ENCODE peak calls at places on chromosomes 11 and 22, in nine cellular contexts. One of them, this sample, is unnamed.

GRCh38 chr22:24867327-24868022 is 61.5 kb downstream of the SGSM1 start:
- DNase-seq in lower lobe of right lung: no peak
- DNase-seq in BJ: no peak
- DNase-seq in endodermal cell: no peak
- DNase-seq in RWPE2: no peak
- DNase-seq in tibial artery: no peak
- DNase-seq in bronchial epithelial cell: no peak
- DNase-seq in AG10803: no peak
- DNase-seq in heart left ventricle: no peak
- DNase-seq in this sample: no peak

GRCh38 chr11:44568358-44568705 is 2.9 kb downstream of the CD82 start:
- DNase-seq in lower lobe of right lung: no peak
- DNase-seq in BJ: no peak
- DNase-seq in endodermal cell: no peak
- DNase-seq in RWPE2: peak; percentile 25
- DNase-seq in tibial artery: no peak
- DNase-seq in bronchial epithelial cell: no peak
- DNase-seq in AG10803: no peak
- DNase-seq in heart left ventricle: no peak
- DNase-seq in this sample: no peak

GRCh38 chr11:58674609-58675008 is 52.1 kb downstream of the CNTF start:
- DNase-seq in lower lobe of right lung: no peak
- DNase-seq in BJ: no peak
- DNase-seq in endodermal cell: no peak
- DNase-seq in RWPE2: no peak
- DNase-seq in tibial artery: no peak
- DNase-seq in bronchial epithelial cell: no peak
- DNase-seq in AG10803: no peak
- DNase-seq in heart left ventricle: no peak
- DNase-seq in this sample: no peak

GRCh38 chr22:44691796-44692661 is 10.0 kb upstream of the PRR5 start:
- DNase-seq in lower lobe of right lung: no peak
- DNase-seq in BJ: no peak
- DNase-seq in endodermal cell: no peak
- DNase-seq in RWPE2: no peak
- DNase-seq in tibial artery: no peak
- DNase-seq in bronchial epithelial cell: peak; percentile 54
- DNase-seq in AG10803: no peak
- DNase-seq in heart left ventricle: no peak
- DNase-seq in this sample: no peak

GRCh38 chr22:49170053-49170452 is 657.6 kb downstream of the BRD1 start:
- DNase-seq in lower lobe of right lung: no peak
- DNase-seq in BJ: no peak
- DNase-seq in endodermal cell: peak; percentile 71
- DNase-seq in RWPE2: no peak
- DNase-seq in tibial artery: no peak
- DNase-seq in bronchial epithelial cell: no peak
- DNase-seq in AG10803: no peak
- DNase-seq in heart left ventricle: no peak
- DNase-seq in this sample: no peak

GRCh38 chr22:39388261-39389011 is 11.1 kb upstream of the TAB1 start:
- DNase-seq in lower lobe of right lung: peak; percentile 85
- DNase-seq in BJ: peak; percentile 27
- DNase-seq in endodermal cell: peak; percentile 98
- DNase-seq in RWPE2: peak; percentile 84
- DNase-seq in tibial artery: peak; percentile 83
- DNase-seq in bronchial epithelial cell: peak; percentile 46
- DNase-seq in AG10803: peak; percentile 61
- DNase-seq in heart left ventricle: peak; percentile 84
- DNase-seq in this sample: peak; percentile 76

GRCh38 chr11:106724293-106724892 is 293.9 kb downstream of the GUCY1A2 start:
- DNase-seq in lower lobe of right lung: no peak
- DNase-seq in BJ: no peak
- DNase-seq in endodermal cell: no peak
- DNase-seq in RWPE2: no peak
- DNase-seq in tibial artery: no peak
- DNase-seq in bronchial epithelial cell: peak; percentile 60
- DNase-seq in AG10803: no peak
- DNase-seq in heart left ventricle: no peak
- DNase-seq in this sample: peak; percentile 49

GRCh38 chr22:19597399-19597735 is 73.2 kb upstream of the CLDN5 start:
- DNase-seq in lower lobe of right lung: no peak
- DNase-seq in BJ: no peak
- DNase-seq in endodermal cell: no peak
- DNase-seq in RWPE2: no peak
- DNase-seq in tibial artery: no peak
- DNase-seq in bronchial epithelial cell: no peak
- DNase-seq in AG10803: no peak
- DNase-seq in heart left ventricle: no peak
- DNase-seq in this sample: no peak

GRCh38 chr11:47981667-47982404 is 1.5 kb downstream of the PTPRJ start:
- DNase-seq in lower lobe of right lung: peak; percentile 68
- DNase-seq in BJ: no peak
- DNase-seq in endodermal cell: no peak
- DNase-seq in RWPE2: no peak
- DNase-seq in tibial artery: no peak
- DNase-seq in bronchial epithelial cell: no peak
- DNase-seq in AG10803: no peak
- DNase-seq in heart left ventricle: no peak
- DNase-seq in this sample: no peak

GRCh38 chr11:30487200-30487898 is 98.8 kb downstream of the MPPED2 start:
- DNase-seq in lower lobe of right lung: peak; percentile 45
- DNase-seq in BJ: no peak
- DNase-seq in endodermal cell: no peak
- DNase-seq in RWPE2: no peak
- DNase-seq in tibial artery: peak; percentile 65
- DNase-seq in bronchial epithelial cell: peak; percentile 55
- DNase-seq in AG10803: no peak
- DNase-seq in heart left ventricle: no peak
- DNase-seq in this sample: no peak

GRCh38 chr22:19375435-19375834 is 56.1 kb downstream of the HIRA start:
- DNase-seq in lower lobe of right lung: no peak
- DNase-seq in BJ: no peak
- DNase-seq in endodermal cell: no peak
- DNase-seq in RWPE2: peak; percentile 36
- DNase-seq in tibial artery: no peak
- DNase-seq in bronchial epithelial cell: no peak
- DNase-seq in AG10803: no peak
- DNase-seq in heart left ventricle: no peak
- DNase-seq in this sample: no peak

GRCh38 chr11:269146-269890 is 8.9 kb upstream of the NLRP6 start:
- DNase-seq in lower lobe of right lung: no peak
- DNase-seq in BJ: no peak
- DNase-seq in endodermal cell: no peak
- DNase-seq in RWPE2: no peak
- DNase-seq in tibial artery: peak; percentile 60
- DNase-seq in bronchial epithelial cell: peak; percentile 45
- DNase-seq in AG10803: peak; percentile 56
- DNase-seq in heart left ventricle: no peak
- DNase-seq in this sample: peak; percentile 10

GRCh38 chr11:102267602-102268001 is 49.7 kb upstream of the BIRC3 start:
- DNase-seq in lower lobe of right lung: no peak
- DNase-seq in BJ: no peak
- DNase-seq in endodermal cell: no peak
- DNase-seq in RWPE2: no peak
- DNase-seq in tibial artery: no peak
- DNase-seq in bronchial epithelial cell: peak; percentile 70
- DNase-seq in AG10803: peak; percentile 61
- DNase-seq in heart left ventricle: no peak
- DNase-seq in this sample: peak; percentile 84
- H3K4me3 ChIP-seq in lower lobe of right lung: peak overlapping the region; percentile 50
- H3K4me3 ChIP-seq in BJ: peak overlapping the region; percentile 20
- H3K4me3 ChIP-seq in endodermal cell: no peak overlapping the region
- H3K4me3 ChIP-seq in RWPE2: peak overlapping the region; percentile 21
- H3K4me3 ChIP-seq in tibial artery: peak overlapping the region; percentile 66
- H3K4me3 ChIP-seq in bronchial epithelial cell: peak overlapping the region; percentile 41
- H3K4me3 ChIP-seq in AG10803: peak overlapping the region; percentile 72
- H3K4me3 ChIP-seq in heart left ventricle: no peak overlapping the region
- H3K4me3 ChIP-seq in this sample: peak overlapping the region; percentile 57

GRCh38 chr11:84795698-84796097 is 831.4 kb downstream of the DLG2 start:
- DNase-seq in lower lobe of right lung: peak; percentile 36
- DNase-seq in BJ: no peak
- DNase-seq in endodermal cell: no peak
- DNase-seq in RWPE2: no peak
- DNase-seq in tibial artery: no peak
- DNase-seq in bronchial epithelial cell: no peak
- DNase-seq in AG10803: no peak
- DNase-seq in heart left ventricle: no peak
- DNase-seq in this sample: no peak

GRCh38 chr11:84804026-84804425 is 823.1 kb downstream of the DLG2 start:
- DNase-seq in lower lobe of right lung: no peak
- DNase-seq in BJ: no peak
- DNase-seq in endodermal cell: no peak
- DNase-seq in RWPE2: no peak
- DNase-seq in tibial artery: no peak
- DNase-seq in bronchial epithelial cell: no peak
- DNase-seq in AG10803: no peak
- DNase-seq in heart left ventricle: no peak
- DNase-seq in this sample: no peak

GRCh38 chr11:84794663-84795443 is 832.3 kb downstream of the DLG2 start:
- DNase-seq in lower lobe of right lung: no peak
- DNase-seq in BJ: no peak
- DNase-seq in endodermal cell: no peak
- DNase-seq in RWPE2: no peak
- DNase-seq in tibial artery: no peak
- DNase-seq in bronchial epithelial cell: no peak
- DNase-seq in AG10803: no peak
- DNase-seq in heart left ventricle: no peak
- DNase-seq in this sample: no peak

GRCh38 chr11:84806354-84806753 is 820.8 kb downstream of the DLG2 start:
- DNase-seq in lower lobe of right lung: no peak
- DNase-seq in BJ: no peak
- DNase-seq in endodermal cell: no peak
- DNase-seq in RWPE2: no peak
- DNase-seq in tibial artery: no peak
- DNase-seq in bronchial epithelial cell: no peak
- DNase-seq in AG10803: no peak
- DNase-seq in heart left ventricle: no peak
- DNase-seq in this sample: no peak

DNA sequence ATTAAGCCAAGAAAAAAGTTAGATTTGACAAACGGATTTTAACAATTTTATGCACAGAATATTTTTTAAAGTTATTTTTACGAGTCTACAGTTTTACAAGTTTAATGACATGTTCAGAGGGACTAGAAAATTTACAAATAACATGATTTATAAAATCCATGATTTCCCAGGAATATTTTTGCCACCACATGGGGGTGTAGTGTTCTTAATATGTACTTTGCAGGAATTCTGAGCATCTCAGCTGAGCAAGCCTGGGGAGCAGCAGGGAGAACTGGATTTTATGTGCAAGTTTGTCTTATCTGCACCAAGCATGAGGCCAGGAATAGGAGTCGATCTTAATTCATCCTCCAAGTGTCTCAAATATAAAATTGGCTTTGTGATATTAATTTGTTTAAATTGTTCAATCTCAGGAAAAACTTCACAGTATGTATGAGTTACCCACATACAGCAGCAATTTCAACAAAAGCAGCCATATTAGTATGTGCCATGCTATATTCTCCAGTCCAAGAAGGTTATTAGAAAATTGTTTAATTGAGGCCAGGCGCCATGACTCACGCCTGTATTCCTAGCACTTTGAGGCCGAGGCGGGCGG is 826.3 kb downstream of the DLG2 start:
- DNase-seq in lower lobe of right lung: no peak
- DNase-seq in BJ: no peak
- DNase-seq in endodermal cell: no peak
- DNase-seq in RWPE2: no peak
- DNase-seq in tibial artery: no peak
- DNase-seq in bronchial epithelial cell: peak; percentile 39
- DNase-seq in AG10803: peak; percentile 66
- DNase-seq in heart left ventricle: no peak
- DNase-seq in this sample: peak; percentile 59
- TF ChIP-seq CTCF in lower lobe of right lung: no peak
- TF ChIP-seq CTCF in BJ: peak; percentile 39
- TF ChIP-seq CTCF in endodermal cell: peak; percentile 71
- TF ChIP-seq CTCF in RWPE2: peak; percentile 75
- TF ChIP-seq CTCF in tibial artery: peak; percentile 26
- TF ChIP-seq CTCF in bronchial epithelial cell: peak; percentile 18
- TF ChIP-seq CTCF in AG10803: peak; percentile 75
- TF ChIP-seq CTCF in heart left ventricle: no peak
- TF ChIP-seq CTCF in this sample: peak; percentile 44

DNA sequence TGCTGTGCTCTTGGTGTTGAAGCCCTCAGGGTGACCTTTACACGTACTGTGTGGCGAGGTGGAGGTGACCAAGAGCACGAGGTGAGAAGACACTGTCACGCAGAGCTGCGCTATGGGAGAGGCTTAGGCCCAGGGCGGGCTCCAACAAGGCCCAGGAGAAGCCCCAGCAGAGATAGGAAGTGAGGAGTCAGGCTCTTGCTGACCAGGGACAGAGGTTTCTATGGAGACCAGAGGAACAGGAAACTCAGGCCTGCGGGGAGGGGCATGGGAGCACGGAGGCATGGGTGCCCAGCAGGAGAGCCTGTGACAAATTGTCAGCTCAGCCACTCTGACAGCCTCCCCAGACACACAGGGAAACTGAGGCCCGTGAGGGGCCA is 15.8 kb downstream of the DGKZ start:
- DNase-seq in lower lobe of right lung: peak; percentile 85
- DNase-seq in BJ: no peak
- DNase-seq in endodermal cell: no peak
- DNase-seq in RWPE2: no peak
- DNase-seq in tibial artery: peak; percentile 81
- DNase-seq in bronchial epithelial cell: peak; percentile 61
- DNase-seq in AG10803: peak; percentile 58
- DNase-seq in heart left ventricle: peak; percentile 75
- DNase-seq in this sample: peak; percentile 36
- H3K4me3 ChIP-seq in lower lobe of right lung: peak overlapping the region; percentile 50
- H3K4me3 ChIP-seq in BJ: no peak overlapping the region
- H3K4me3 ChIP-seq in endodermal cell: no peak overlapping the region
- H3K4me3 ChIP-seq in RWPE2: no peak overlapping the region
- H3K4me3 ChIP-seq in tibial artery: no peak overlapping the region
- H3K4me3 ChIP-seq in bronchial epithelial cell: no peak overlapping the region
- H3K4me3 ChIP-seq in AG10803: no peak overlapping the region
- H3K4me3 ChIP-seq in heart left ventricle: peak overlapping the region; percentile 64
- H3K4me3 ChIP-seq in this sample: no peak overlapping the region

DNA sequence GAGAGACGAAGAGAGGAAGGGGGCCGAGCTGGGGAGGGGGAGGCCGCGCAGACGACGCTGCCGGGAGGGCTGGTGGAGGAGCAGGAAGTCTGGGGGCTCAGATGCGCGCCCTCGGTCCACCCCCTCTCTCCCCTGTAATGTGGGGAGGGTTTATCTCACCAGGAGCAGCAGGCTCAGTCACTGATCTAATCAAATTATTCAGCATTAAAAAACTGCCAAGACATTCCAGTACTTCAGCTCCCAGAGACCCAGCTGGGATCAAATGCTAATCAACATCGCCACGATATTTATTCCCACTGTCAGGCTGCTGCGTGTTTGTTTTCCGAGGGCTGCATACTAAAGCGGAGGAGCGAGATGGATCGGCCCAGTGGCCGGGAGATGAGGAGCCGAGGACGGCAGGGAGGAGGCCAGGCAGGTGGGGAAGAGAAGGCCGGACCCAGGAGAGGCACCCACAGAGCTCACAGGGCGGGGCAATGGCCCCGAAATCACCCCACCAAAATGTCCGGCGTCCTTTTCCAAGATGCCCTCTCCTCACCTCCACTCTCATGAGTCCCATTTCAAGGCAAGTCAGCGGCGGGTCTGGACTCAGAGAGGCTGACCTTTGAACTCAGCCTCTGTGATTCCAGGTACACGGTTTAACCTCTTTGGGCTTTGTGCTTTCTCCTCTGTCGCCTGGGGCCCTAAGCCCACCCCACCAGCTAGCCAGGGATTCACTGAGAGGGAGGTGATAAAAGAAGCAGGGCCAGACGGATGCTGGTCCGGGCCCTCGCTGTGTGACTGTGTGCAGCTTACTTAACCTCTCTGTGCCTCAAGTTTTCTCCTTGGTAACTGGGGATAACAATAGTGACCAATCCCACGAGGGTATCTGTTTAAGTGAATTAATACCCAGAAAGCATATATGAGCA is 502.1 kb downstream of the MN1 start:
- DNase-seq in lower lobe of right lung: no peak
- DNase-seq in BJ: no peak
- DNase-seq in endodermal cell: peak; percentile 67
- DNase-seq in RWPE2: no peak
- DNase-seq in tibial artery: no peak
- DNase-seq in bronchial epithelial cell: no peak
- DNase-seq in AG10803: no peak
- DNase-seq in heart left ventricle: no peak
- DNase-seq in this sample: no peak
- TF ChIP-seq CTCF in lower lobe of right lung: no peak
- TF ChIP-seq CTCF in BJ: no peak
- TF ChIP-seq CTCF in endodermal cell: no peak
- TF ChIP-seq CTCF in RWPE2: no peak
- TF ChIP-seq CTCF in tibial artery: no peak
- TF ChIP-seq CTCF in bronchial epithelial cell: no peak
- TF ChIP-seq CTCF in AG10803: no peak
- TF ChIP-seq CTCF in heart left ventricle: no peak
- TF ChIP-seq CTCF in this sample: no peak